ENCODE peak calls at places on chromosomes 16 and 17, in six cellular contexts. A is CD4-positive, alpha-beta memory T cell; X is psoas muscle; U is lung; C is CD8-positive, alpha-beta memory T cell; Q is OCI-LY7. O is an unnamed sample.

GRCh38 chr16:84738255-84739038 is 38.6 kb downstream of the USP10 start:
- DNase-seq in A (peak; percentile 78), X (peak; percentile 79), U (peak; percentile 76), C (peak; percentile 60), Q (peak; percentile 88), O (peak; percentile 61)

GRCh38 chr17:9386401-9386800 is 189.2 kb downstream of the STX8 start:
- DNase-seq in A (no peak), X (no peak), U (no peak), C (no peak), Q (no peak), O (no peak)

GRCh38 chr16:16042076-16042475 is 92.7 kb downstream of the ABCC1 start:
- DNase-seq in A (no peak), X (no peak), U (peak; percentile 39), C (no peak), Q (no peak), O (no peak)

GRCh38 chr17:60493847-60494321 is 32.2 kb downstream of the APPBP2 start:
- DNase-seq in A (no peak), X (no peak), U (no peak), C (no peak), Q (no peak), O (no peak)

GRCh38 chr17:31388770-31389672 is 2.5 kb upstream of the RAB11FIP4 start:
- DNase-seq in A (peak; percentile 30), X (no peak), U (no peak), C (peak; percentile 17), Q (peak; percentile 48), O (peak; percentile 47)

GRCh38 chr17:63832014-63832413 is 4.6 kb upstream of the FTSJ3 start:
- DNase-seq in A (no peak), X (no peak), U (no peak), C (no peak), Q (no peak), O (no peak)

GRCh38 chr17:18224428-18225120 is 861 bp upstream of the LLGL1 start:
- DNase-seq in A (no peak), X (no peak), U (no peak), C (no peak), Q (no peak), O (peak; percentile 58)

GRCh38 chr17:79400989-79401703 is 209.7 kb downstream of the RBFOX3 start:
- DNase-seq in A (peak; percentile 63), X (peak; percentile 78), U (peak; percentile 73), C (peak; percentile 62), Q (peak; percentile 71), O (peak; percentile 83)

GRCh38 chr17:860805-861204 is 78.7 kb downstream of the MRM3 start:
- DNase-seq in A (no peak), X (no peak), U (no peak), C (no peak), Q (no peak), O (no peak)

GRCh38 chr17:520447-521167 is 168.0 kb upstream of the RPH3AL start:
- DNase-seq in A (no peak), X (no peak), U (no peak), C (no peak), Q (no peak), O (peak; percentile 75)

GRCh38 chr16:5916711-5917191 is 819.2 kb upstream of the EEF2KMT start:
- DNase-seq in A (no peak), X (no peak), U (no peak), C (no peak), Q (no peak), O (peak; percentile 88)

GRCh38 chr17:83160443-83161297 is 81.3 kb downstream of the METRNL start:
- DNase-seq in A (no peak), X (no peak), U (peak; percentile 16), C (no peak), Q (no peak), O (no peak)

GRCh38 chr16:49051626-49052025 is 230.0 kb downstream of the CBLN1 start:
- DNase-seq in A (no peak), X (no peak), U (no peak), C (no peak), Q (no peak), O (no peak)

GRCh38 chr17:43671075-43671692 is 9.5 kb upstream of the MEOX1 start:
- DNase-seq in A (no peak), X (no peak), U (no peak), C (no peak), Q (no peak), O (no peak)

DNA sequence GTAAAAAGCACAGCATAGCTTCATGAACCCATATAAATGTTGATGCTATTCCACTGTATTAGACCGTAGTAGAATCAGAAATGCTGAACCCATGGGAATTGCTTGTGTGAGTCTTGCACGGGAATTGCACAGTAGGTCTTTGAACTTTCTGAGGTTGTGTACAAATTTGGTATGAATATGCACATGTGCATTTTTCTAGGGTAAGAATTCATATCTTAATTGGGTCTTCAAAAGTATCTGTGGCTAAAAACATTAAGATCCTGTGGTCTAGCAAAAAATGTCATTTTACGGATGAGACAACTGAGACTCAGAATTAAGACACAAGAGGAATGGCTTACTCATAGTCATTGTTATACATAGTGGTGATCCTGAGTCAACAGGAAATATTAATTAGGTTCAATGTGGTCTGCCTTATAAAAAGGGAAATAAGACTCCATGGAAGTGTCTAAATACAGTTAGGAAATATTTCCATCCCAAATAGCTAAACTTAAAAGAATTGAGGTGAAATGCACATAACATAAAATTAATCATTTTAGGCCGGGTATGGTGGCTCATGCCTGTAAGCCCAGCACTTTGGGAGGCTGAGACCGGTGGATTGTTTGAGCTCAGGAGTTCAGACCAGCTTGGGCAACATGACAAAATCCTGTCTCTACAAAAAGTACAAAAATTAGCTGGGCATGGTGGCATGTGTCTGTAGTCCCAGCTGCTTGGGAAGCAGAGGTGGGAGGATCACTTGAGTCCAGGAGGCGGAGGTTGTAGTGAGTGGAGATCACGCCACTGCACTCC is 22.8 kb downstream of the TAOK1 start:
- DNase-seq in A (no peak), X (no peak), U (no peak), C (no peak), Q (no peak), O (no peak)
- H3K27ac ChIP-seq in A (no peak overlapping the region), X (peak overlapping the region; percentile 53), U (peak overlapping the region; percentile 53), C (no peak overlapping the region), Q (no peak overlapping the region), O (no peak overlapping the region)

DNA sequence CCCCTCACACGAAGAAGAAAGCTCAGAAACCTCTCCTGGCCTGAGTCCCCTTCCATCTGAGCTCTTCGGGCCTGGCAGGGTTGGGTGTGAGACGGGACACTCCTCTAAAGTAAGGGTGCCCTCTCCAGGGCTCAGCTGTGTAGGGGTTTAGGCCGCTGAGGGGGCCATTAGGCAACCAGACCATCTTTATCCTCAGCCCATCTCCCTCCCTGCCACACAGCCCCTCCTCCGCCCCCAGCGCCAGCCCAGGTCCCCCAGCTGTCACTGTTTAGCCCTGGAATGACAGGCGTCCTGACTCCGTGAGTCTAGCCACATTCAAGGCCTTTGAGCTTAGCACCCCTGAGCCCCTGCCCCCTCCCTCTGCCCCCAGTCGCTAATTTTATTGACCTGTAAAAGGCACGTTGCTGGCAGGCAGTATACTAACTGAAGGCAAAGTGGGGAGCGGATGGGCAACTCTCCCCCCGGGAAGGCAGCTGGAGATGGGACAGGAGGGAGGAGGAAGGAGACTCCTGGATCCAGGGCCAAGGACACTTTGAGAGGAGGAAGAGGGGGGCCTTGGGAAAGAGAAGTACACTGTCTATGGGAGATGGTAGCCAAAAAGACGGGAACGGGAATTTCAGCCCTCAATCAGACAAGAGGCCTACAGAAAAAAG is 600 bp upstream of the ZNF385C start:
- DNase-seq in A (no peak), X (no peak), U (no peak), C (no peak), Q (no peak), O (peak; percentile 94)
- H3K27ac ChIP-seq in A (no peak overlapping the region), X (no peak overlapping the region), U (no peak overlapping the region), C (no peak overlapping the region), Q (no peak overlapping the region), O (peak overlapping the region; percentile 46)

DNA sequence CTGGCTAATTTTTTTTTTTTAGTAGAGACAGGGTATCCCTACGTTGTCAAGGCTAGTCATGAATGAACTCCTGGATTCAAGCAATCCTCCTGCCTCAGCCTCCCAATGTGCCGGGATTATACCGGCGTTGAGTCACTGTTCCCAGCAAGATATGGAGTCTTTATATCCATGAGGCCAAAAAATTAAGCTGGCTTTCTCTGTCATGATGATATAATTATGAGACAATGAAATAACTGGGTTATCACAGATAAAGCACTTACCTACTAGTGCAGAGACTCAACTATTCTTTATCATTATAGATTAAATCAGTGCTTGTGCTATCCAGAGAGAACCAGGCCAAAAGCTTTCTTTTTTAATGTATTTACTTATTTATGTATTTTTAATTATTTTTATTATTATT is 36.2 kb downstream of the SMG6 start:
- DNase-seq in A (no peak), X (no peak), U (no peak), C (no peak), Q (no peak), O (no peak)
- H3K27ac ChIP-seq in A (peak overlapping the region; percentile 87), X (no peak overlapping the region), U (no peak overlapping the region), C (no peak overlapping the region), Q (no peak overlapping the region), O (no peak overlapping the region)

GRCh38 chr17:19945009-19945650 is 32.5 kb downstream of the AKAP10 start:
- DNase-seq in A (no peak), X (no peak), U (no peak), C (no peak), Q (no peak), O (no peak)
- H3K27ac ChIP-seq in A (no peak overlapping the region), X (no peak overlapping the region), U (no peak overlapping the region), C (no peak overlapping the region), Q (no peak overlapping the region), O (no peak overlapping the region)

GRCh38 chr16:69796285-69797118 is 34.4 kb downstream of the WWP2 start:
- DNase-seq in A (peak; percentile 27), X (no peak), U (peak; percentile 38), C (no peak), Q (peak; percentile 70), O (peak; percentile 33)
- H3K27ac ChIP-seq in A (no peak overlapping the region), X (no peak overlapping the region), U (no peak overlapping the region), C (no peak overlapping the region), Q (no peak overlapping the region), O (no peak overlapping the region)

GRCh38 chr16:25692307-25692706 is 548 bp downstream of the HS3ST4 start:
- DNase-seq in A (no peak), X (no peak), U (no peak), C (no peak), Q (no peak), O (peak; percentile 33)
- H3K27ac ChIP-seq in A (no peak overlapping the region), X (no peak overlapping the region), U (no peak overlapping the region), C (no peak overlapping the region), Q (no peak overlapping the region), O (peak overlapping the region; percentile 87)

DNA sequence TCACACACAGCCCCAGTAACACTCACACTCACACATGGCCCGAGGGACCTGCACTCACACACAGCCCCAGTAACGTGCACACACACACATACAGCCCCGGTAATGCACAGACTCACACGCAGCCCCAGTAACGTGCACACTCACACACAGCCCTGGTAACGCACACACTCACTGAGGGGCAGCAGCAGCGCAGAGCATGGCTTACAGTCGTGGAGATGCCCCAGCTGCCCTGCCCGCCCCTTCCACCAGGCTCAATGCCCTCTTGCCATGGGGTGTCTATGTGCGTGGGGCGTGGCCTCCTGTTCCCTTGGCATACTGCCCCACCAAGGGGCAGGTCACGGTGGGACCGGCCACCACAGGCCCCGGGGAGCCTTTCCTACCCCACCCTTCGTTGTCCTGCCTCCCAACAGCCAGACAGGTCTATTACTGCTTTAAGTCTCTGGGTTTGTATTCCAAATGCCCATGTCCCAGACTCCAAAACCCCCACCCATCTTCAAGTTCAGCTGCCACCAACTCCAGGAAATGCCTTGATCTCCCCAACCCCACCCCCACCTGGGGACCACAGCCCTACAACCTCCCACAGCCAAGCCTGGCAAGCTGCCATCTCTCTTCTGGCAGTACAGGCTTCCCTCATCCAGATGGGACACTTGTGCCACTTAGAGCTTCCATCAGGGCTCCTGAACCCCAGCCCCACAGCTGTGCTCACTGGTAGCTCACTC is 2.6 kb downstream of the CCDC102A start:
- DNase-seq in A (peak; percentile 39), X (no peak), U (no peak), C (peak; percentile 37), Q (no peak), O (peak; percentile 2)
- H3K27ac ChIP-seq in A (peak overlapping the region; percentile 89), X (no peak overlapping the region), U (peak overlapping the region; percentile 55), C (no peak overlapping the region), Q (no peak overlapping the region), O (no peak overlapping the region)

GRCh38 chr17:80789356-80789902 is 202.2 kb upstream of the CHMP6 start:
- DNase-seq in A (no peak), X (no peak), U (no peak), C (no peak), Q (peak; percentile 71), O (no peak)
- H3K27ac ChIP-seq in A (peak overlapping the region; percentile 50), X (peak overlapping the region; percentile 76), U (peak overlapping the region; percentile 27), C (no peak overlapping the region), Q (peak overlapping the region; percentile 83), O (no peak overlapping the region)

O was measured in WERI-Rb-1.